ENCODE peak calls at places on chromosome 2, in five cellular contexts. One of them, this sample, is unnamed.

GRCh38 chr2:52117299-52117698 is 1085.4 kb upstream of the NRXN1 start:
- DNase-seq in activated CD4-positive, alpha-beta T cell treated with anti-CD3 and anti-CD28 coated beads for 4 hours: no peak
- DNase-seq in Daoy: no peak
- DNase-seq in psoas muscle: no peak
- DNase-seq in C1 segment of cervical spinal cord: no peak
- DNase-seq in this sample: no peak

GRCh38 chr2:105445498-105445897 is 46.6 kb upstream of the FHL2 start:
- DNase-seq in activated CD4-positive, alpha-beta T cell treated with anti-CD3 and anti-CD28 coated beads for 4 hours: no peak
- DNase-seq in Daoy: no peak
- DNase-seq in psoas muscle: no peak
- DNase-seq in C1 segment of cervical spinal cord: no peak
- DNase-seq in this sample: no peak

GRCh38 chr2:240229603-240230423 is 89.4 kb upstream of the OTOS start:
- DNase-seq in activated CD4-positive, alpha-beta T cell treated with anti-CD3 and anti-CD28 coated beads for 4 hours: no peak
- DNase-seq in Daoy: no peak
- DNase-seq in psoas muscle: no peak
- DNase-seq in C1 segment of cervical spinal cord: no peak
- DNase-seq in this sample: no peak

GRCh38 chr2:68251187-68251854 is 1.0 kb downstream of the PPP3R1 start:
- DNase-seq in activated CD4-positive, alpha-beta T cell treated with anti-CD3 and anti-CD28 coated beads for 4 hours: peak
- DNase-seq in Daoy: peak
- DNase-seq in psoas muscle: peak
- DNase-seq in C1 segment of cervical spinal cord: peak
- DNase-seq in this sample: peak

GRCh38 chr2:69253893-69254292 is 133.1 kb downstream of the GFPT1 start:
- DNase-seq in activated CD4-positive, alpha-beta T cell treated with anti-CD3 and anti-CD28 coated beads for 4 hours: no peak
- DNase-seq in Daoy: peak
- DNase-seq in psoas muscle: peak
- DNase-seq in C1 segment of cervical spinal cord: peak
- DNase-seq in this sample: no peak

GRCh38 chr2:204315236-204315662 is 230.0 kb upstream of the PARD3B start:
- DNase-seq in activated CD4-positive, alpha-beta T cell treated with anti-CD3 and anti-CD28 coated beads for 4 hours: no peak
- DNase-seq in Daoy: no peak
- DNase-seq in psoas muscle: no peak
- DNase-seq in C1 segment of cervical spinal cord: peak
- DNase-seq in this sample: no peak

GRCh38 chr2:112623913-112624777 is 21.6 kb upstream of the SLC20A1 start:
- DNase-seq in activated CD4-positive, alpha-beta T cell treated with anti-CD3 and anti-CD28 coated beads for 4 hours: peak
- DNase-seq in Daoy: peak
- DNase-seq in psoas muscle: peak
- DNase-seq in C1 segment of cervical spinal cord: no peak
- DNase-seq in this sample: peak

GRCh38 chr2:54673501-54673998 is 49.9 kb upstream of the EML6 start:
- DNase-seq in activated CD4-positive, alpha-beta T cell treated with anti-CD3 and anti-CD28 coated beads for 4 hours: no peak
- DNase-seq in Daoy: peak
- DNase-seq in psoas muscle: peak
- DNase-seq in C1 segment of cervical spinal cord: peak
- DNase-seq in this sample: peak

GRCh38 chr2:18379869-18380268 is 180.6 kb downstream of the RDH14 start:
- DNase-seq in activated CD4-positive, alpha-beta T cell treated with anti-CD3 and anti-CD28 coated beads for 4 hours: no peak
- DNase-seq in Daoy: no peak
- DNase-seq in psoas muscle: no peak
- DNase-seq in C1 segment of cervical spinal cord: no peak
- DNase-seq in this sample: no peak

GRCh38 chr2:215499330-215499729 is 63.5 kb upstream of the FN1 start:
- DNase-seq in activated CD4-positive, alpha-beta T cell treated with anti-CD3 and anti-CD28 coated beads for 4 hours: no peak
- DNase-seq in Daoy: no peak
- DNase-seq in psoas muscle: no peak
- DNase-seq in C1 segment of cervical spinal cord: no peak
- DNase-seq in this sample: no peak